ENCODE peak calls at places on chromosomes 7 and 10, in seven cellular contexts. One of them, this sample, is unnamed.

GRCh38 chr7:101939136-101939695 is 121.8 kb downstream of the CUX1 start:
- DNase-seq in RWPE1: no peak
- DNase-seq in activated gamma-delta T cell treated with anti-CD3 and anti-CD28 coated beads, Interleukin-2, amount 50 U/mL, for 16 hours: no peak
- DNase-seq in NCI-H1092: no peak
- DNase-seq in NCI-H460: no peak
- DNase-seq in amniotic stem cell: no peak
- DNase-seq in left kidney: no peak
- DNase-seq in this sample: no peak

GRCh38 chr10:127368937-127369336 is 172.5 kb upstream of the INSYN2A start:
- DNase-seq in RWPE1: no peak
- DNase-seq in activated gamma-delta T cell treated with anti-CD3 and anti-CD28 coated beads, Interleukin-2, amount 50 U/mL, for 16 hours: no peak
- DNase-seq in NCI-H1092: peak
- DNase-seq in NCI-H460: no peak
- DNase-seq in amniotic stem cell: no peak
- DNase-seq in left kidney: no peak
- DNase-seq in this sample: no peak

GRCh38 chr7:36127075-36127740 is 25.8 kb upstream of the EEPD1 start:
- DNase-seq in RWPE1: no peak
- DNase-seq in activated gamma-delta T cell treated with anti-CD3 and anti-CD28 coated beads, Interleukin-2, amount 50 U/mL, for 16 hours: no peak
- DNase-seq in NCI-H1092: no peak
- DNase-seq in NCI-H460: no peak
- DNase-seq in amniotic stem cell: no peak
- DNase-seq in left kidney: no peak
- DNase-seq in this sample: no peak

GRCh38 chr10:71964669-71965515 is 697 bp downstream of the CHST3 start:
- DNase-seq in RWPE1: peak
- DNase-seq in activated gamma-delta T cell treated with anti-CD3 and anti-CD28 coated beads, Interleukin-2, amount 50 U/mL, for 16 hours: no peak
- DNase-seq in NCI-H1092: no peak
- DNase-seq in NCI-H460: peak
- DNase-seq in amniotic stem cell: peak
- DNase-seq in left kidney: peak
- DNase-seq in this sample: no peak

GRCh38 chr10:7006614-7007013 is 404.2 kb downstream of the SFMBT2 start:
- DNase-seq in RWPE1: no peak
- DNase-seq in activated gamma-delta T cell treated with anti-CD3 and anti-CD28 coated beads, Interleukin-2, amount 50 U/mL, for 16 hours: no peak
- DNase-seq in NCI-H1092: no peak
- DNase-seq in NCI-H460: no peak
- DNase-seq in amniotic stem cell: no peak
- DNase-seq in left kidney: no peak
- DNase-seq in this sample: no peak

GRCh38 chr10:97648557-97649404 is 8.3 kb downstream of the PI4K2A start:
- DNase-seq in RWPE1: peak
- DNase-seq in activated gamma-delta T cell treated with anti-CD3 and anti-CD28 coated beads, Interleukin-2, amount 50 U/mL, for 16 hours: peak
- DNase-seq in NCI-H1092: no peak
- DNase-seq in NCI-H460: peak
- DNase-seq in amniotic stem cell: peak
- DNase-seq in left kidney: no peak
- DNase-seq in this sample: peak

GRCh38 chr10:79322616-79323566 is 24.4 kb upstream of the PPIF start:
- DNase-seq in RWPE1: no peak
- DNase-seq in activated gamma-delta T cell treated with anti-CD3 and anti-CD28 coated beads, Interleukin-2, amount 50 U/mL, for 16 hours: peak
- DNase-seq in NCI-H1092: no peak
- DNase-seq in NCI-H460: no peak
- DNase-seq in amniotic stem cell: peak
- DNase-seq in left kidney: peak
- DNase-seq in this sample: peak

GRCh38 chr10:36888925-36889573 is 236.3 kb upstream of the ANKRD30A start:
- DNase-seq in RWPE1: peak
- DNase-seq in activated gamma-delta T cell treated with anti-CD3 and anti-CD28 coated beads, Interleukin-2, amount 50 U/mL, for 16 hours: no peak
- DNase-seq in NCI-H1092: peak
- DNase-seq in NCI-H460: peak
- DNase-seq in amniotic stem cell: no peak
- DNase-seq in left kidney: peak
- DNase-seq in this sample: peak

GRCh38 chr10:125543796-125544195 is 139.2 kb downstream of the TEX36 start:
- DNase-seq in RWPE1: no peak
- DNase-seq in activated gamma-delta T cell treated with anti-CD3 and anti-CD28 coated beads, Interleukin-2, amount 50 U/mL, for 16 hours: no peak
- DNase-seq in NCI-H1092: no peak
- DNase-seq in NCI-H460: no peak
- DNase-seq in amniotic stem cell: no peak
- DNase-seq in left kidney: no peak
- DNase-seq in this sample: no peak

GRCh38 chr10:75403144-75404022 is 1.8 kb upstream of the ZNF503 start:
- DNase-seq in RWPE1: no peak
- DNase-seq in activated gamma-delta T cell treated with anti-CD3 and anti-CD28 coated beads, Interleukin-2, amount 50 U/mL, for 16 hours: no peak
- DNase-seq in NCI-H1092: no peak
- DNase-seq in NCI-H460: no peak
- DNase-seq in amniotic stem cell: peak
- DNase-seq in left kidney: peak
- DNase-seq in this sample: no peak

GRCh38 chr10:49752584-49752983 is 9.5 kb downstream of the OGDHL start:
- DNase-seq in RWPE1: no peak
- DNase-seq in activated gamma-delta T cell treated with anti-CD3 and anti-CD28 coated beads, Interleukin-2, amount 50 U/mL, for 16 hours: no peak
- DNase-seq in NCI-H1092: no peak
- DNase-seq in NCI-H460: no peak
- DNase-seq in amniotic stem cell: no peak
- DNase-seq in left kidney: no peak
- DNase-seq in this sample: no peak

GRCh38 chr7:157905740-157906461 is 569.1 kb downstream of the DNAJB6 start:
- DNase-seq in RWPE1: peak
- DNase-seq in activated gamma-delta T cell treated with anti-CD3 and anti-CD28 coated beads, Interleukin-2, amount 50 U/mL, for 16 hours: no peak
- DNase-seq in NCI-H1092: no peak
- DNase-seq in NCI-H460: no peak
- DNase-seq in amniotic stem cell: no peak
- DNase-seq in left kidney: no peak
- DNase-seq in this sample: no peak

GRCh38 chr7:4265056-4265455 is 417.0 kb upstream of the FOXK1 start:
- DNase-seq in RWPE1: no peak
- DNase-seq in activated gamma-delta T cell treated with anti-CD3 and anti-CD28 coated beads, Interleukin-2, amount 50 U/mL, for 16 hours: no peak
- DNase-seq in NCI-H1092: no peak
- DNase-seq in NCI-H460: no peak
- DNase-seq in amniotic stem cell: no peak
- DNase-seq in left kidney: peak
- DNase-seq in this sample: no peak

GRCh38 chr7:108246227-108246837 is 116.2 kb upstream of the LAMB4 start:
- DNase-seq in RWPE1: peak
- DNase-seq in activated gamma-delta T cell treated with anti-CD3 and anti-CD28 coated beads, Interleukin-2, amount 50 U/mL, for 16 hours: no peak
- DNase-seq in NCI-H1092: no peak
- DNase-seq in NCI-H460: peak
- DNase-seq in amniotic stem cell: peak
- DNase-seq in left kidney: peak
- DNase-seq in this sample: peak

GRCh38 chr10:103653581-103654020 is 160.1 kb downstream of the NEURL1 start:
- DNase-seq in RWPE1: peak
- DNase-seq in activated gamma-delta T cell treated with anti-CD3 and anti-CD28 coated beads, Interleukin-2, amount 50 U/mL, for 16 hours: no peak
- DNase-seq in NCI-H1092: peak
- DNase-seq in NCI-H460: no peak
- DNase-seq in amniotic stem cell: no peak
- DNase-seq in left kidney: no peak
- DNase-seq in this sample: no peak

GRCh38 chr7:37016073-37016878 is 292.0 kb upstream of the AOAH start:
- DNase-seq in RWPE1: no peak
- DNase-seq in activated gamma-delta T cell treated with anti-CD3 and anti-CD28 coated beads, Interleukin-2, amount 50 U/mL, for 16 hours: no peak
- DNase-seq in NCI-H1092: no peak
- DNase-seq in NCI-H460: no peak
- DNase-seq in amniotic stem cell: no peak
- DNase-seq in left kidney: no peak
- DNase-seq in this sample: no peak

GRCh38 chr7:1538544-1539345 is 8.2 kb downstream of the MAFK start:
- DNase-seq in RWPE1: no peak
- DNase-seq in activated gamma-delta T cell treated with anti-CD3 and anti-CD28 coated beads, Interleukin-2, amount 50 U/mL, for 16 hours: no peak
- DNase-seq in NCI-H1092: no peak
- DNase-seq in NCI-H460: no peak
- DNase-seq in amniotic stem cell: no peak
- DNase-seq in left kidney: no peak
- DNase-seq in this sample: no peak

GRCh38 chr7:117188949-117189348 is 133.9 kb downstream of the WNT2 start:
- DNase-seq in RWPE1: no peak
- DNase-seq in activated gamma-delta T cell treated with anti-CD3 and anti-CD28 coated beads, Interleukin-2, amount 50 U/mL, for 16 hours: no peak
- DNase-seq in NCI-H1092: no peak
- DNase-seq in NCI-H460: no peak
- DNase-seq in amniotic stem cell: peak
- DNase-seq in left kidney: no peak
- DNase-seq in this sample: no peak

GRCh38 chr10:121165276-121165675 is 314.1 kb downstream of the WDR11 start:
- DNase-seq in RWPE1: no peak
- DNase-seq in activated gamma-delta T cell treated with anti-CD3 and anti-CD28 coated beads, Interleukin-2, amount 50 U/mL, for 16 hours: no peak
- DNase-seq in NCI-H1092: no peak
- DNase-seq in NCI-H460: no peak
- DNase-seq in amniotic stem cell: no peak
- DNase-seq in left kidney: no peak
- DNase-seq in this sample: no peak

GRCh38 chr7:55552320-55553086 is 19.8 kb downstream of the VOPP1 start:
- DNase-seq in RWPE1: peak
- DNase-seq in activated gamma-delta T cell treated with anti-CD3 and anti-CD28 coated beads, Interleukin-2, amount 50 U/mL, for 16 hours: no peak
- DNase-seq in NCI-H1092: no peak
- DNase-seq in NCI-H460: no peak
- DNase-seq in amniotic stem cell: no peak
- DNase-seq in left kidney: peak
- DNase-seq in this sample: peak

GRCh38 chr10:57165671-57166070 is 804.6 kb upstream of the ZWINT start:
- DNase-seq in RWPE1: no peak
- DNase-seq in activated gamma-delta T cell treated with anti-CD3 and anti-CD28 coated beads, Interleukin-2, amount 50 U/mL, for 16 hours: no peak
- DNase-seq in NCI-H1092: no peak
- DNase-seq in NCI-H460: no peak
- DNase-seq in amniotic stem cell: no peak
- DNase-seq in left kidney: no peak
- DNase-seq in this sample: no peak